ENCODE peak calls at places on chromosomes 6 and 20, in four cellular contexts. E, N, M and L are unnamed samples.

GRCh38 chr20:61584851-61585250 is 332.8 kb downstream of the CDH4 start:
- DNase-seq in E (no peak), M (no peak), N (no peak), L (no peak)

GRCh38 chr20:50353289-50353961 is 156.8 kb upstream of the PTPN1 start:
- DNase-seq in E (peak; percentile 62), N (no peak), M (no peak), L (no peak)

GRCh38 chr6:8192597-8192996 is 90.2 kb upstream of the EEF1E1 start:
- DNase-seq in M (no peak), E (no peak), N (no peak), L (no peak)

GRCh38 chr20:45407067-45407745 is 883 bp upstream of the DBNDD2 start:
- DNase-seq in E (peak; percentile 89), N (peak; percentile 74), M (peak; percentile 55), L (peak; percentile 59)

GRCh38 chr20:8153281-8153908 is 21.3 kb downstream of the PLCB1 start:
- DNase-seq in M (no peak), E (no peak), N (no peak), L (no peak)

GRCh38 chr20:57049298-57049697 is 217.1 kb downstream of the BMP7 start:
- DNase-seq in N (no peak), M (no peak), E (no peak), L (no peak)

GRCh38 chr20:60108397-60108796 is 150.2 kb downstream of the CDH26 start:
- DNase-seq in M (no peak), E (no peak), N (no peak), L (no peak)

GRCh38 chr6:51644426-51644825 is 443.0 kb downstream of the PKHD1 start:
- DNase-seq in M (no peak), N (no peak), E (no peak), L (no peak)

GRCh38 chr6:113600556-113601339 is 256.4 kb upstream of the MARCKS start:
- DNase-seq in M (no peak), E (no peak), N (no peak), L (no peak)

GRCh38 chr6:138847884-138848283 is 52.0 kb downstream of the ECT2L start:
- DNase-seq in N (no peak), E (no peak), M (no peak), L (no peak)

GRCh38 chr20:63049191-63049518 is 42.4 kb upstream of the BHLHE23 start:
- DNase-seq in N (no peak), E (peak; percentile 47), M (no peak), L (no peak)

GRCh38 chr6:113184736-113185135 is 672.4 kb upstream of the MARCKS start:
- DNase-seq in E (no peak), M (no peak), N (peak; percentile 47), L (no peak)

GRCh38 chr20:59010321-59010994 is 3.4 kb upstream of the CTSZ start:
- DNase-seq in N (no peak), M (no peak), E (peak; percentile 36), L (peak; percentile 72)

GRCh38 chr6:68497927-68498326 is 137.2 kb upstream of the ADGRB3 start:
- DNase-seq in N (no peak), E (no peak), M (no peak), L (no peak)